ENCODE peak calls at places on chromosomes 1 and 21, in six cellular contexts. One of them, this sample, is unnamed.

GRCh38 chr1:107963601-107964396 is 1.2 kb downstream of the VAV3 start:
- DNase-seq in hepatocyte: peak
- DNase-seq in lower leg skin: peak
- DNase-seq in astrocyte of the spinal cord: peak
- DNase-seq in dorsolateral prefrontal cortex: no peak
- DNase-seq in AG04450: no peak
- DNase-seq in this sample: peak

GRCh38 chr1:228037401-228038386 is 30.9 kb downstream of the WNT3A start:
- DNase-seq in dorsolateral prefrontal cortex: peak
- DNase-seq in lower leg skin: peak
- DNase-seq in AG04450: no peak
- DNase-seq in astrocyte of the spinal cord: no peak
- DNase-seq in hepatocyte: peak
- DNase-seq in this sample: peak

GRCh38 chr1:56576880-56577858 is 2.2 kb downstream of the PLPP3 start:
- DNase-seq in hepatocyte: peak
- DNase-seq in dorsolateral prefrontal cortex: no peak
- DNase-seq in astrocyte of the spinal cord: peak
- DNase-seq in AG04450: no peak
- DNase-seq in lower leg skin: no peak
- DNase-seq in this sample: peak

GRCh38 chr21:43866659-43867331 is 1.8 kb downstream of the AGPAT3 start:
- DNase-seq in dorsolateral prefrontal cortex: no peak
- DNase-seq in AG04450: no peak
- DNase-seq in lower leg skin: no peak
- DNase-seq in hepatocyte: peak
- DNase-seq in astrocyte of the spinal cord: no peak
- DNase-seq in this sample: peak

GRCh38 chr1:155977607-155978324 is 581 bp downstream of the ARHGEF2 start:
- DNase-seq in astrocyte of the spinal cord: no peak
- DNase-seq in hepatocyte: peak
- DNase-seq in AG04450: no peak
- DNase-seq in dorsolateral prefrontal cortex: no peak
- DNase-seq in lower leg skin: peak
- DNase-seq in this sample: no peak

GRCh38 chr1:89454845-89455521 is 69.6 kb upstream of the LRRC8B start:
- DNase-seq in lower leg skin: no peak
- DNase-seq in hepatocyte: peak
- DNase-seq in AG04450: no peak
- DNase-seq in astrocyte of the spinal cord: peak
- DNase-seq in dorsolateral prefrontal cortex: peak
- DNase-seq in this sample: peak

GRCh38 chr1:9233241-9233941 is 1.2 kb upstream of the H6PD start:
- DNase-seq in astrocyte of the spinal cord: peak
- DNase-seq in AG04450: no peak
- DNase-seq in lower leg skin: peak
- DNase-seq in hepatocyte: peak
- DNase-seq in dorsolateral prefrontal cortex: no peak
- DNase-seq in this sample: peak

GRCh38 chr21:39976805-39977204 is 109.6 kb downstream of the PCP4 start:
- DNase-seq in dorsolateral prefrontal cortex: no peak
- DNase-seq in lower leg skin: peak
- DNase-seq in AG04450: no peak
- DNase-seq in hepatocyte: no peak
- DNase-seq in astrocyte of the spinal cord: no peak
- DNase-seq in this sample: no peak

GRCh38 chr1:229793488-229793887 is 167.4 kb downstream of the URB2 start:
- DNase-seq in dorsolateral prefrontal cortex: no peak
- DNase-seq in astrocyte of the spinal cord: no peak
- DNase-seq in lower leg skin: no peak
- DNase-seq in hepatocyte: no peak
- DNase-seq in AG04450: no peak
- DNase-seq in this sample: no peak

GRCh38 chr21:19640964-19641363 is 1237.4 kb upstream of the TMPRSS15 start:
- DNase-seq in dorsolateral prefrontal cortex: no peak
- DNase-seq in hepatocyte: no peak
- DNase-seq in lower leg skin: no peak
- DNase-seq in AG04450: no peak
- DNase-seq in astrocyte of the spinal cord: no peak
- DNase-seq in this sample: no peak

GRCh38 chr1:82367456-82367855 is 566.7 kb downstream of the ADGRL2 start:
- DNase-seq in AG04450: no peak
- DNase-seq in astrocyte of the spinal cord: no peak
- DNase-seq in lower leg skin: no peak
- DNase-seq in dorsolateral prefrontal cortex: no peak
- DNase-seq in hepatocyte: no peak
- DNase-seq in this sample: no peak

GRCh38 chr1:221961532-221962292 is 219.8 kb upstream of the DUSP10 start:
- DNase-seq in astrocyte of the spinal cord: peak
- DNase-seq in lower leg skin: no peak
- DNase-seq in AG04450: no peak
- DNase-seq in dorsolateral prefrontal cortex: no peak
- DNase-seq in hepatocyte: peak
- DNase-seq in this sample: peak

GRCh38 chr1:114341886-114342285 is 169.1 kb downstream of the TRIM33 start:
- DNase-seq in lower leg skin: no peak
- DNase-seq in dorsolateral prefrontal cortex: no peak
- DNase-seq in astrocyte of the spinal cord: peak
- DNase-seq in hepatocyte: no peak
- DNase-seq in AG04450: no peak
- DNase-seq in this sample: peak

GRCh38 chr21:41369105-41369914 is 7.5 kb downstream of the MX2 start:
- DNase-seq in astrocyte of the spinal cord: no peak
- DNase-seq in hepatocyte: peak
- DNase-seq in dorsolateral prefrontal cortex: no peak
- DNase-seq in lower leg skin: peak
- DNase-seq in AG04450: no peak
- DNase-seq in this sample: peak

GRCh38 chr21:17585875-17586450 is 26.7 kb downstream of the BTG3 start:
- DNase-seq in lower leg skin: no peak
- DNase-seq in dorsolateral prefrontal cortex: no peak
- DNase-seq in astrocyte of the spinal cord: peak
- DNase-seq in AG04450: no peak
- DNase-seq in hepatocyte: peak
- DNase-seq in this sample: peak

GRCh38 chr1:42765271-42765670 is 1.6 kb downstream of the P3H1 start:
- DNase-seq in lower leg skin: no peak
- DNase-seq in astrocyte of the spinal cord: peak
- DNase-seq in AG04450: no peak
- DNase-seq in dorsolateral prefrontal cortex: no peak
- DNase-seq in hepatocyte: no peak
- DNase-seq in this sample: peak

GRCh38 chr1:95040032-95040525 is 32.7 kb downstream of the ALG14 start:
- DNase-seq in hepatocyte: no peak
- DNase-seq in astrocyte of the spinal cord: no peak
- DNase-seq in dorsolateral prefrontal cortex: no peak
- DNase-seq in lower leg skin: no peak
- DNase-seq in AG04450: no peak
- DNase-seq in this sample: no peak
- TF ChIP-seq CTCF in hepatocyte: no peak
- TF ChIP-seq CTCF in astrocyte of the spinal cord: no peak
- TF ChIP-seq CTCF in dorsolateral prefrontal cortex: no peak
- TF ChIP-seq CTCF in lower leg skin: no peak
- TF ChIP-seq CTCF in AG04450: no peak
- TF ChIP-seq CTCF in this sample: no peak

GRCh38 chr1:46800742-46801141 is 1.9 kb downstream of the CYP4B1 start:
- DNase-seq in astrocyte of the spinal cord: no peak
- DNase-seq in AG04450: no peak
- DNase-seq in lower leg skin: no peak
- DNase-seq in hepatocyte: no peak
- DNase-seq in dorsolateral prefrontal cortex: no peak
- DNase-seq in this sample: no peak
- H3K4me3 ChIP-seq in astrocyte of the spinal cord: no peak
- H3K4me3 ChIP-seq in AG04450: no peak
- H3K4me3 ChIP-seq in lower leg skin: peak
- H3K4me3 ChIP-seq in hepatocyte: no peak
- H3K4me3 ChIP-seq in dorsolateral prefrontal cortex: no peak
- H3K4me3 ChIP-seq in this sample: no peak

DNA sequence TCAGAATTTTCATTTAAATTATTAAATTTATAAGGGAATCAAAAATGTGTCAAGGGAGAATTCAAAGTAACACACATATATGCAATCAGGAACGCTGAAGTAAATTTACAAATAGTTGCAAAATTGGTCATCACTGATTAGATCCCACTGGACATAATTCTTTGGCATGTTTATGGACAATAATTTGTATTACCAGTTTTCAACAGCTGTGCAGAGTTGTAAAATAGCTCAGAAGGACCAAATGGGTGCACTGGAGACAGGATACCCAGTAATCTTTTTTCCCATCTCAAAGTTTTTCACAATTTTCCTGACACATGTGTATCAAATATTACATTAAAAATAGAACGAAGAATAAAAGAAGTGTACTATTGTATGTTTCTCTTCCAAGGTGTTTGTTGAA is 4.1 kb upstream of the ANGPTL1 start:
- DNase-seq in dorsolateral prefrontal cortex: no peak
- DNase-seq in lower leg skin: no peak
- DNase-seq in AG04450: no peak
- DNase-seq in astrocyte of the spinal cord: no peak
- DNase-seq in hepatocyte: no peak
- DNase-seq in this sample: no peak
- TF ChIP-seq CTCF in dorsolateral prefrontal cortex: no peak
- TF ChIP-seq CTCF in lower leg skin: no peak
- TF ChIP-seq CTCF in AG04450: no peak
- TF ChIP-seq CTCF in astrocyte of the spinal cord: no peak
- TF ChIP-seq CTCF in hepatocyte: no peak
- TF ChIP-seq CTCF in this sample: no peak

DNA sequence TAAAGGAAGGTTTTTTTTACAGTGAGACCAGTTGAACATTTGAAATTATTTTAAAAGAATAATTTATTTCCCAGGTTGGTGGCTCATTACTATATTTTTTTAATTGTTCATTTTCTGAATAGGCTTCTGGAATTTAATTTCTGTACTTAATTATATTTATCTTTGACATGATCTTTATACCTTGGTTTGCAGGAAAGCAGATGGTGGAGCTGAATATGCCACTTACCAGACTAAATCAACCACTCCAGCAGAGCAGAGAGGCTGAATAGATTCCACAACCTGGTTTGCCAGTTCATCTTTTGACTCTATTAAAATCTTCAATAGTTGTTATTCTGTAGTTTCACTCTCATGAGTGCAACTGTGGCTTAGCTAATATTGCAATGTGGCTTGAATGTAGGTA is 41.5 kb downstream of the CD46 start:
- DNase-seq in AG04450: no peak
- DNase-seq in hepatocyte: no peak
- DNase-seq in lower leg skin: no peak
- DNase-seq in dorsolateral prefrontal cortex: no peak
- DNase-seq in astrocyte of the spinal cord: no peak
- DNase-seq in this sample: no peak
- H3K4me3 ChIP-seq in AG04450: no peak
- H3K4me3 ChIP-seq in hepatocyte: no peak
- H3K4me3 ChIP-seq in lower leg skin: no peak
- H3K4me3 ChIP-seq in dorsolateral prefrontal cortex: no peak
- H3K4me3 ChIP-seq in astrocyte of the spinal cord: no peak
- H3K4me3 ChIP-seq in this sample: no peak

GRCh38 chr1:184051138-184051484 is 419 bp upstream of the TSEN15 start:
- DNase-seq in AG04450: no peak
- DNase-seq in dorsolateral prefrontal cortex: no peak
- DNase-seq in astrocyte of the spinal cord: no peak
- DNase-seq in hepatocyte: no peak
- DNase-seq in lower leg skin: no peak
- DNase-seq in this sample: peak

GRCh38 chr1:184052750-184053149 is 1.2 kb downstream of the TSEN15 start:
- DNase-seq in lower leg skin: no peak
- DNase-seq in dorsolateral prefrontal cortex: no peak
- DNase-seq in hepatocyte: no peak
- DNase-seq in AG04450: no peak
- DNase-seq in astrocyte of the spinal cord: no peak
- DNase-seq in this sample: no peak

GRCh38 chr1:184052194-184052559 is 647 bp downstream of the TSEN15 start:
- DNase-seq in astrocyte of the spinal cord: peak
- DNase-seq in lower leg skin: no peak
- DNase-seq in hepatocyte: no peak
- DNase-seq in AG04450: no peak
- DNase-seq in dorsolateral prefrontal cortex: no peak
- DNase-seq in this sample: peak

GRCh38 chr1:184050631-184051030 is 899 bp upstream of the TSEN15 start:
- DNase-seq in astrocyte of the spinal cord: no peak
- DNase-seq in hepatocyte: no peak
- DNase-seq in dorsolateral prefrontal cortex: no peak
- DNase-seq in lower leg skin: no peak
- DNase-seq in AG04450: no peak
- DNase-seq in this sample: no peak

GRCh38 chr1:184051485-184052193 is at the start of gene TSEN15:
- DNase-seq in dorsolateral prefrontal cortex: peak
- DNase-seq in astrocyte of the spinal cord: peak
- DNase-seq in hepatocyte: peak
- DNase-seq in lower leg skin: peak
- DNase-seq in AG04450: no peak
- DNase-seq in this sample: peak
- TF ChIP-seq CTCF in dorsolateral prefrontal cortex: peak
- TF ChIP-seq CTCF in astrocyte of the spinal cord: no peak
- TF ChIP-seq CTCF in hepatocyte: no peak
- TF ChIP-seq CTCF in lower leg skin: no peak
- TF ChIP-seq CTCF in AG04450: no peak
- TF ChIP-seq CTCF in this sample: no peak

GRCh38 chr1:213231795-213232231 is 180.8 kb downstream of the RPS6KC1 start:
- DNase-seq in hepatocyte: no peak
- DNase-seq in dorsolateral prefrontal cortex: no peak
- DNase-seq in astrocyte of the spinal cord: peak
- DNase-seq in lower leg skin: no peak
- DNase-seq in AG04450: no peak
- DNase-seq in this sample: peak
- H3K4me3 ChIP-seq in hepatocyte: no peak
- H3K4me3 ChIP-seq in dorsolateral prefrontal cortex: no peak
- H3K4me3 ChIP-seq in astrocyte of the spinal cord: no peak
- H3K4me3 ChIP-seq in lower leg skin: no peak
- H3K4me3 ChIP-seq in AG04450: no peak
- H3K4me3 ChIP-seq in this sample: no peak

DNA sequence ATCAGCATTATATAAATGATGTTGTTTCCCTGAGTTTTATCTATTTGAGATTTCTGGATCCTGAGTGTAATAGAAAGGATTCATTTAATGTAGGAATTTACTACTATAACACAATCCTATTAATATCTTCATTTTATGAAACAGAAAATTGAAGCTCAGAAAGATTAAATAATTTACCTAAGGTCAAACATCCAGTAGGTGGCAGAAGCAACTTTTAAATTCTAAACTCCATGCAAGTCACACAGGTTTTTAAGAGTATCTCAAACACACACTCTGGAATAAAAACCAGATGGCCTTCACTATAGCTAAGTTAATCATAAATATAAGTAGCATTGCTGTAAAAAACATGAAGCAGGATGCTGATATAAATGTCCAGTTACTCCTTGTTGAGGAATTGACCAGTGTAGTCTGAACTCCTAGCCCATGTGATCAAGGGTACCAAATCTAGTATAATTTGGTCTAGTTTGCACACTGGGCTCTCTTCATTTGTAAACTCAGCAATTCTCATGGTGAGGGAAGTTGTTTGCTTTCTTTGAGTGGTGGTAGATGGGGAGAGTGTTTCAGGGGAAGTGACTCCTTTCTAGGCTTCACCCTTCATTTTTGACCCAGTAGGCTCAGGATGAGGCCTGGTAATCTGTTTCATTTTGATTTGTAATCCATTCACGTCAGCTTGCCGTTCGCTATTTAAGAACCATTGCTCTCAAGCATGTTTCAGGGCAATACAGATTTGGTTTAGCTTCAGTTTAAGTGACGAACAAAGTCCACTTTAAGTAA is 9.3 kb upstream of the FMO3 start:
- DNase-seq in dorsolateral prefrontal cortex: no peak
- DNase-seq in hepatocyte: peak
- DNase-seq in astrocyte of the spinal cord: peak
- DNase-seq in AG04450: peak
- DNase-seq in lower leg skin: no peak
- DNase-seq in this sample: peak
- TF ChIP-seq CTCF in dorsolateral prefrontal cortex: peak
- TF ChIP-seq CTCF in hepatocyte: peak
- TF ChIP-seq CTCF in astrocyte of the spinal cord: peak
- TF ChIP-seq CTCF in AG04450: peak
- TF ChIP-seq CTCF in lower leg skin: no peak
- TF ChIP-seq CTCF in this sample: peak

This sample was measured in choroid plexus epithelial cell.